ENCODE peak calls at places on chromosomes 11 and 22, in six cellular contexts. D is IMR-90, K is HCT116, N is adrenal gland, M is uterus, B is ovary. F is an unnamed sample. For H3K9me3, the result is how much of the 10 kb centered on the place peaks cover.

GRCh38 chr11:96524475-96524874 is 134.7 kb downstream of the JRKL start:
- DNase-seq in N (no peak), M (no peak), B (no peak), D (peak), K (no peak), F (no peak)

GRCh38 chr11:123616505-123617198 is 37.8 kb downstream of the SCN3B start:
- DNase-seq in M (peak), B (peak), K (no peak), N (peak), D (peak), F (no peak)

GRCh38 chr11:59172345-59173079 is 580 bp downstream of the DTX4 start:
- DNase-seq in K (no peak), B (peak), M (no peak), N (no peak), D (no peak), F (peak)

GRCh38 chr22:25159028-25159427 is 40.6 kb upstream of the CRYBB3 start:
- DNase-seq in D (no peak), K (no peak), N (no peak), M (no peak), B (no peak), F (no peak)

GRCh38 chr11:119166368-119167076 is 2.0 kb upstream of the NLRX1 start:
- DNase-seq in N (no peak), M (no peak), D (peak), B (no peak), K (no peak), F (no peak)

GRCh38 chr22:30887861-30888260 is 80.7 kb downstream of the MORC2 start:
- DNase-seq in N (peak), D (no peak), K (no peak), M (no peak), B (peak), F (no peak)

GRCh38 chr11:19181673-19182261 is 20.0 kb downstream of the CSRP3 start:
- DNase-seq in D (no peak), M (no peak), N (no peak), K (no peak), B (no peak), F (no peak)

GRCh38 chr11:61487342-61488025 is 21.1 kb upstream of the LRRC10B start:
- DNase-seq in D (no peak), K (no peak), M (no peak), N (no peak), B (no peak), F (no peak)

GRCh38 chr11:80841716-80842115 is 1400.9 kb upstream of the TENM4 start:
- DNase-seq in M (no peak), N (no peak), B (no peak), D (no peak), K (no peak), F (no peak)

GRCh38 chr11:130211781-130212401 is 52.3 kb downstream of the ST14 start:
- DNase-seq in N (peak), B (no peak), K (no peak), D (no peak), M (no peak), F (peak)

GRCh38 chr11:70078095-70078795 is at the start of gene ANO1:
- DNase-seq in D (peak), B (no peak), N (no peak), M (no peak), K (no peak), F (no peak)

GRCh38 chr11:28146123-28146751 is 38.0 kb downstream of the METTL15 start:
- DNase-seq in K (peak), D (peak), N (no peak), B (no peak), M (no peak), F (no peak)

GRCh38 chr22:30235687-30236170 is 10.8 kb downstream of the LIF start:
- DNase-seq in M (no peak), K (no peak), B (no peak), N (no peak), D (peak), F (no peak)

GRCh38 chr11:120068114-120068573 is 69.8 kb downstream of the TRIM29 start:
- DNase-seq in B (no peak), K (no peak), D (peak), N (no peak), M (peak), F (peak)

GRCh38 chr11:130606781-130607511 is 158.5 kb downstream of the ADAMTS15 start:
- DNase-seq in D (peak), M (peak), K (no peak), N (no peak), B (peak), F (no peak)

GRCh38 chr22:35749808-35750207 is 32.1 kb downstream of the APOL5 start:
- DNase-seq in B (no peak), N (no peak), K (no peak), D (no peak), M (no peak), F (no peak)

GRCh38 chr22:46607483-46608114 is 12.6 kb upstream of the GRAMD4 start:
- DNase-seq in K (no peak), M (no peak), N (no peak), B (no peak), D (no peak), F (no peak)

GRCh38 chr11:57421805-57422204 is 5.1 kb downstream of the SLC43A3 start:
- DNase-seq in D (no peak), B (no peak), M (no peak), N (no peak), K (no peak), F (no peak)

GRCh38 chr22:37165066-37165465 is 15.3 kb upstream of the IL2RB start:
- DNase-seq in D (no peak), B (no peak), K (no peak), N (no peak), M (no peak), F (no peak)

GRCh38 chr11:67332081-67332691 is 21.2 kb downstream of the POLD4 start:
- DNase-seq in D (peak), K (no peak), M (no peak), N (no peak), B (no peak), F (no peak)

GRCh38 chr11:133650082-133650481 is 117.8 kb upstream of the OPCML start:
- DNase-seq in M (no peak), N (no peak), D (no peak), B (no peak), K (no peak), F (no peak)

GRCh38 chr11:134349109-134349801 is 17.5 kb downstream of the GLB1L2 start:
- DNase-seq in N (no peak), K (no peak), D (no peak), M (no peak), B (no peak), F (no peak)

GRCh38 chr22:31092161-31092560 is 11.0 kb downstream of the SMTN start:
- DNase-seq in N (peak), M (no peak), B (peak), K (no peak), D (no peak), F (no peak)

GRCh38 chr22:42655693-42656092 is 6.5 kb upstream of the CYB5R3 start:
- DNase-seq in D (no peak), N (no peak), B (no peak), K (no peak), M (no peak), F (peak)

GRCh38 chr22:48639896-48640732 is 1187.6 kb downstream of the BRD1 start:
- DNase-seq in N (no peak), K (no peak), M (no peak), D (no peak), B (no peak), F (no peak)

GRCh38 chr22:50271011-50271394 is 823 bp upstream of the MAPK11 start:
- DNase-seq in M (no peak), N (no peak), K (no peak), D (no peak), B (no peak), F (no peak)

GRCh38 chr22:50268655-50269113 is 1.5 kb downstream of the MAPK11 start:
- DNase-seq in B (peak), N (no peak), M (no peak), K (no peak), D (no peak), F (no peak)

GRCh38 chr22:50270302-50271010 is at the start of gene MAPK11:
- DNase-seq in M (peak), D (peak), B (peak), K (no peak), N (peak), F (peak)

GRCh38 chr22:50271519-50271970 is 1.4 kb upstream of the MAPK11 start:
- DNase-seq in B (peak), K (no peak), D (peak), M (peak), N (peak), F (peak)

DNA sequence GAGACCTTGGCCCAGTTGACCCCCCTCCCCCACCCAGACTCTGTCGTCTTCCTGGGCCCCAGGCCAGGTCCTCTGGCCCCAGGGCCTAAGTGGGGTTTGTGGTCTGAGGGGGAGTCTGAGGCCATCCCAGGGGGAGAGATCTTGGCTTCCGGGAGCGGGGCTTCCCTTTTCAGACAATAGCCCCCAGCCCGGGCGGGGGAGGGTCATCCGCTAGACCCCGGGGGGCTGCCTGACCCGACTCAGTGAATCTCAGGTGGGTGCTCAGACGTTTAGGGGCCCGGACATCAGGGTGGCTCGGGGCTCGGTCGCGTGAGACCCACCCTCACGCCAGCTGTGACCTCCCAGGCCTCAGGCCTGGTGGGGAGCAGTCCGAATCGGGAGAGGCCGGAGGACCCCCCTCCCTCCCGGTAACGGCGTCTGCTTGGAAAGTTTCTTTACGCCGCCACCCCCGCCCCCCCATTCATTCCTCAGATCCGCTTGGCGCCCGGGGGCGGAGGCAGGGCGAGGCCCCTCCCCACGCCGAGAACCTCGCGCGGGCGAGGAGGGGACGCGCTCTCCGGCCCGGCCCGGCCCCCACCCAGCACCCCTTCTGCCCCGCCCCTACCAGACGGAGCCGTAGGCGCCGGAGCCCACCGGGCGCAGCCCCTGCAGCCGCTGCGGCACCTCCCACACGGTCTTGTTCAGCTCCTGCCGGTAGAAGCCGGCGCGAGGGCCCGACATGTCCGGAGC is 443 bp downstream of the MAPK11 start:
- DNase-seq in N (no peak), D (peak), M (peak), B (peak), K (no peak), F (no peak)
- H3K27ac ChIP-seq in N (peak), D (no peak), M (peak), B (peak), K (peak), F (no peak)

GRCh38 chr11:68609761-68610160 is 74.6 kb upstream of the GAL start:
- DNase-seq in D (no peak), K (no peak), M (no peak), B (no peak), N (no peak), F (no peak)

GRCh38 chr11:68617925-68618809 is 66.2 kb upstream of the GAL start:
- DNase-seq in D (no peak), N (no peak), B (no peak), K (no peak), M (no peak), F (no peak)

GRCh38 chr11:68610452-68611116 is 73.8 kb upstream of the GAL start:
- DNase-seq in B (no peak), N (no peak), K (no peak), M (no peak), D (peak), F (no peak)

GRCh38 chr11:68615657-68616056 is 68.7 kb upstream of the GAL start:
- DNase-seq in B (no peak), N (no peak), K (no peak), D (no peak), M (no peak), F (no peak)
- TF ChIP-seq POLR2A in B (no peak), N (no peak), K (no peak), D (no peak), M (no peak), F (no peak)

GRCh38 chr11:2643746-2644145 is 56.0 kb downstream of the KCNQ1OT1 start:
- DNase-seq in B (no peak), N (no peak), M (no peak), K (no peak), D (no peak), F (no peak)
- H3K9me3 ChIP-seq in B (under half), N (under half), M (half or more), K (under half), D (half or more), F (under half)

GRCh38 chr11:102225689-102226562 is 91.4 kb upstream of the BIRC3 start:
- DNase-seq in D (peak), B (no peak), K (no peak), M (no peak), N (no peak), F (no peak)

GRCh38 chr11:102216433-102217163 is 100.7 kb upstream of the BIRC3 start:
- DNase-seq in D (no peak), K (no peak), M (no peak), B (no peak), N (no peak), F (no peak)

GRCh38 chr11:102223859-102224258 is 93.4 kb upstream of the BIRC3 start:
- DNase-seq in N (no peak), M (no peak), K (no peak), D (peak), B (no peak), F (no peak)

GRCh38 chr11:102226702-102227101 is 90.6 kb upstream of the BIRC3 start:
- DNase-seq in D (peak), M (no peak), K (no peak), N (peak), B (no peak), F (no peak)

DNA sequence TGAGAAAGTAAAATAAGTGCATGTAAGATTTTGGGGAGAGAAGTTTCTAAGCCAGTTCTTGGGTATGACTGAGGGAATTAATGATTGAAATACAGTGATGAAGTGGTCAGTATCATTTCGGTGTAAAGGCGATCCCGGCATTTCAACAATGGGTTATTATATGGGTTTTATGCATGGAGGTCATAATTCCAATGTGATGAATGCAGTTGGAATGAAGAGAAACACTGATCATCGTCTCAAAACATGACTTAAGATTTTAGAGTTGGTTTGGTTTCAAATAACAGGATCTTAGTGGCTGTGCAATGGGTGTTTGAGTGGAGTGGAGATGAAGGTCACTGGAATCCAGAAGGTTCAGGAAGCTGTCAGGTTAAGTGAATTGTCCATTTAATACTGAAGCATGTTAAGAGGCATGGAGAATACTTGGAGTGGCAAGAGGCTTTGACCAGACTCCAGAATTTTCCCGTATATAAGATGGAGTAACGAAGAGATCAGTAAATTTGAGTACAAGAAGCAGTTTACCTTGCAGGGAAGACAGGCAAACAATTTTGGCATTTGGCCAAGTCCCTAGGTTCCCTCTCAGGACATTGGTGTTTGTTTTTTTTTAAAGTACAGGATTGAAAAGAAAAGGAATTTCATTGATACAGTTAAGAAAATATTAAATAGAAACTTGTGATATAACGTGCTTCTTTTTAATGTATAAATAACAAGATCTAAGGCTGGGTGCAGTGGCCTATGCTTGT is 96.4 kb upstream of the BIRC3 start:
- DNase-seq in B (no peak), N (no peak), M (no peak), D (peak), K (no peak), F (no peak)
- H3K27ac ChIP-seq in B (no peak), N (no peak), M (peak), D (peak), K (no peak), F (no peak)

GRCh38 chr22:17100621-17101020 is 15.8 kb downstream of the IL17RA start:
- DNase-seq in D (no peak), N (no peak), K (no peak), B (no peak), M (no peak), F (no peak)
- TF ChIP-seq POLR2A in D (no peak), N (no peak), K (no peak), B (no peak), M (no peak), F (no peak)

DNA sequence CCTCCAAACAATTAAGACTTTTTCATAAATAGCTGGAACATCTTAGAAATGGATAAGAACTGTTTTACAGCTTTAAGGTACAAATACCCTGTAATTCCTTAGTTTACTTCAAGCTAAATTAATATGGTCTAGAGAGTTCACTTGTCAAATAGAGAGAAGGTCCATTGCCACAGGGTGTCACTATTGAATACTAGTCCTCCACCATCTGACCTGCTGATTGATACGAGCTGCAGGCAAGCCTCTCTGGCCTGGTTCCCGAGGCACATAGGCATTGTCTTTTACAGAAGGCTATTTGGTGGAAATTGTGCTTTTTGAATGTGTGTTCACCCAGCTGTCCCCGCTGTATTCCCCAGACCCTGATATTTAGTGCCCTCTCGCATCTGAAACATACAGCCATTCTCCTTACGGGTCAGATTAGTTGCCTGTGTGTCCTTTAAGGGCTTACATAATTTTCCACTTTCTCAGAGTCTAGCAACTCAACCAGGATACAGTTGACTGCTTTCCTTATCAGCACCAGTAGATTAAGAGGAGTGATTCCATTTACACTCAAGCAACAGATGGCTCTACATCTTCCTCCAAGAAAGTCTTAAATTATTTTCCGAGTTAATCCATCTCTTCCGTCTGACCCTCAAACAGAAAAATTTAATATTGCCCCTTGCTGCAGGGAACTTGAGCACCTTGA is 788.8 kb upstream of the FAT3 start:
- DNase-seq in K (no peak), N (no peak), B (no peak), D (no peak), M (no peak), F (no peak)
- H3K9me3 ChIP-seq in K (under half), N (under half), B (under half), D (under half), M (under half), F (under half)

GRCh38 chr11:104782377-104782754 is 115.9 kb downstream of the CASP12 start:
- DNase-seq in K (no peak), B (no peak), M (no peak), N (no peak), D (no peak), F (no peak)

GRCh38 chr11:104781037-104781436 is 117.2 kb downstream of the CASP12 start:
- DNase-seq in D (no peak), N (no peak), B (no peak), K (no peak), M (no peak), F (no peak)

GRCh38 chr11:104781719-104782376 is 116.4 kb downstream of the CASP12 start:
- DNase-seq in K (no peak), D (no peak), B (no peak), M (no peak), N (no peak), F (no peak)

GRCh38 chr11:104784684-104785460 is 113.4 kb downstream of the CASP12 start:
- DNase-seq in M (no peak), D (peak), K (no peak), N (no peak), B (no peak), F (no peak)

GRCh38 chr11:104783241-104783640 is 115.0 kb downstream of the CASP12 start:
- DNase-seq in M (no peak), N (no peak), B (no peak), K (no peak), D (no peak), F (no peak)
- H3K27ac ChIP-seq in M (no peak), N (no peak), B (no peak), K (no peak), D (no peak), F (no peak)

GRCh38 chr11:44030276-44030932 is 17.4 kb upstream of the ACCSL start:
- DNase-seq in D (peak), M (peak), N (peak), B (peak), K (no peak), F (no peak)

GRCh38 chr11:44028816-44029506 is 18.8 kb upstream of the ACCSL start:
- DNase-seq in N (no peak), D (no peak), M (no peak), B (no peak), K (no peak), F (no peak)

GRCh38 chr11:44028401-44028800 is 19.4 kb upstream of the ACCSL start:
- DNase-seq in N (no peak), D (no peak), B (no peak), M (peak), K (no peak), F (no peak)

GRCh38 chr11:44030996-44031395 is 16.8 kb upstream of the ACCSL start:
- DNase-seq in K (no peak), N (no peak), B (no peak), D (no peak), M (no peak), F (no peak)

DNA sequence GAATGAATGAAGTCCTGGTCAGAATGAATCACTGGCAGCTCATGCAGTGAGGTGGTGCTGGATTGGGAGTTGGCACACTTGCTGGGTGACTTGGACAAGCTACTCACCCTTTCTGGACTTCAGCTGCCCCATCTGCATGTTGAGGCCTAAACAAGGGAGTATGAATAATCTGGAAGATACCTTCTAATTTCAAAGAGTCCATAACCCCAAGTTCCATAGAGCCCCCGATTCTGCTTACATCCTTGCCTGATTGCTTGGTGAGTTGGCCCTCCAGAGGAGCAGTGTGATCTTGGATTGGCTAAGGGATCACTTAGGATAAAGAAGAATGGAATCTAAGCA is 18.3 kb upstream of the ACCSL start:
- DNase-seq in D (no peak), M (no peak), N (no peak), K (no peak), B (no peak), F (no peak)
- TF ChIP-seq POLR2A in D (no peak), M (no peak), N (no peak), K (no peak), B (no peak), F (no peak)

F was measured in Peyer's patch.